ENCODE peak calls at places on chromosomes 3 and 15, in four cellular contexts. U, Q, I and K are unnamed samples.

GRCh38 chr15:79595995-79596622 is 164.0 kb downstream of the MINAR1 start:
- DNase-seq in U (no peak), Q (peak), I (no peak), K (peak)

GRCh38 chr15:74873756-74874424 is 725 bp upstream of the SCAMP2 start:
- DNase-seq in U (no peak), Q (no peak), I (no peak), K (peak)

GRCh38 chr3:123476967-123477750 is 28.3 kb upstream of the ADCY5 start:
- DNase-seq in U (no peak), Q (no peak), I (no peak), K (no peak)

GRCh38 chr3:195921334-195921771 is 13.0 kb upstream of the TNK2 start:
- DNase-seq in U (no peak), Q (no peak), I (no peak), K (no peak)

GRCh38 chr3:30708472-30708871 is 102.1 kb downstream of the TGFBR2 start:
- DNase-seq in U (no peak), Q (no peak), I (no peak), K (no peak)

GRCh38 chr15:39287322-39288195 is 293.3 kb upstream of the THBS1 start:
- DNase-seq in U (no peak), Q (no peak), I (no peak), K (no peak)

GRCh38 chr15:92665100-92665555 is 9.6 kb upstream of the FAM174B start:
- DNase-seq in U (no peak), Q (no peak), I (no peak), K (no peak)

GRCh38 chr3:14513566-14514322 is 26.4 kb downstream of the GRIP2 start:
- DNase-seq in U (no peak), Q (no peak), I (no peak), K (no peak)

GRCh38 chr15:73727330-73728018 is 25.7 kb downstream of the INSYN1 start:
- DNase-seq in U (no peak), Q (no peak), I (no peak), K (no peak)

GRCh38 chr15:85579011-85579701 is 198.8 kb downstream of the AKAP13 start:
- DNase-seq in U (no peak), Q (no peak), I (no peak), K (no peak)

GRCh38 chr15:85582076-85582718 is 201.8 kb downstream of the AKAP13 start:
- DNase-seq in U (no peak), Q (peak), I (no peak), K (peak)

GRCh38 chr15:85581495-85581894 is 201.1 kb downstream of the AKAP13 start:
- DNase-seq in U (no peak), Q (no peak), I (no peak), K (peak)

GRCh38 chr15:85580914-85581313 is 200.5 kb downstream of the AKAP13 start:
- DNase-seq in U (no peak), Q (no peak), I (no peak), K (peak)

DNA sequence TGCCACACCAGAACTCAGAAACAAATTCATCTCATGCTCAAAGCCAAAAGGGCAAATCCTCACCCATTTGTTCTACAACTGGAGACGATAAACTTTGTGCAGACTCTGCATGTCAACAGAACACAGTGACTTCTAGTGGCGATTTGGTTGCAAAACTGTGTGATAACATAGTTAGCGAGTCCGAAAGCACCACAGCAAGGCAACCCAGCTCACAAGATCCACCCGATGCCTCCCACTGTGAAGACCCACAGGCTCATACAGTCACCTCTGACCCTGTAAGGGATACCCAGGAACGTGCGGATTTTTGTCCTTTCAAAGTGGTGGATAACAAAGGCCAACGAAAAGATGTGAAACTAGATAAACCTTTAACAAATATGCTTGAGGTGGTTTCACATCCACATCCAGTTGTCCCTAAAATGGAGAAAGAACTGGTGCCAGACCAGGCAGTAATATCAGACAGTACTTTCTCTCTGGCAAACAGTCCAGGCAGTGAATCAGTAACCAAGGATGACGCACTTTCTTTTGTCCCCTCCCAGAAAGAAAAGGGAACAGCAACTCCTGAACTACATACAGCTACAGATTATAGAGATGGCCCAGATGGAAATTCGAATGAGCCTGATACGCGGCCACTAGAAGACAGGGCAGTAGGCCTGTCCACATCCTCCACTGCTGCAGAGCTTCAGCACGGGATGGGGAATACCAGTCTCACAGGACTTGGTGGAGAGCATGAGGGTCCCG is 199.7 kb downstream of the AKAP13 start:
- DNase-seq in U (no peak), Q (peak), I (no peak), K (no peak)
- TF ChIP-seq CTCF in U (no peak), Q (peak), I (no peak), K (no peak)

DNA sequence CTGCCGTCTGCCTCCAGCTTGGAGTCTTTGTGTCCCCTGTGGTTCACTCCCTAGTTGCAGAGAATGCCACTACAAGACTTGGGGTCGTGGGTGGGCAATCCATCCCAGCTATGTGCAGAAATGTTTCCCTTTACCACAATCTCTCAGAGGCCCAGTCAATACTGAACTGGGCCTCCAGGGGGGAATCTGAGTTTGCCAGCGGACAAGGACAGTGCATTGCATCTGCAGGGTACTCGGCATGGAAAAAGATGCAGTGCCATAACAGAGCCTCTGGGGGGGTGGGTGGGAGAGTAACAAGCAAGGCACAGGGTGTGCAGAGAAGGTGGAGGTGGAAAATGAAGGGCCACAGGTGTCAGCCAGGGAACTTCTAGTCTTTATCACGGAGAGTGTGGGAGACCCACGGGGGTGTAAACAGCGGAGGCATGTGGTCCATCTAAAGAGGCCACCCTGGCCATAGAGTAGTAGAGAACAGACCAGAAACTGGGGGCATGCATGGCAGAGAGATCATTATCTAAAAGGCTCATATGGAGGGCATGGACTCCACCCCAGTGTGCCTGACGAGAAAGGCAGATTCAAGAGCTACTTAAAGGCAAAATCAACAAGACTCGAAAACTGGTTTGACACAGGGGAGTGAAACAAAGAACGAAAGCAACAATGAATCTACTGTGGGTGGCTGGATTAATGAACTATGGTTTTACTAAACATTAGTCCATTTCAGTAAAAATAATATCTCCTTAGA is 182.4 kb downstream of the ANXA2 start:
- DNase-seq in U (no peak), Q (no peak), I (no peak), K (no peak)
- TF ChIP-seq CTCF in U (no peak), Q (no peak), I (peak), K (no peak)

DNA sequence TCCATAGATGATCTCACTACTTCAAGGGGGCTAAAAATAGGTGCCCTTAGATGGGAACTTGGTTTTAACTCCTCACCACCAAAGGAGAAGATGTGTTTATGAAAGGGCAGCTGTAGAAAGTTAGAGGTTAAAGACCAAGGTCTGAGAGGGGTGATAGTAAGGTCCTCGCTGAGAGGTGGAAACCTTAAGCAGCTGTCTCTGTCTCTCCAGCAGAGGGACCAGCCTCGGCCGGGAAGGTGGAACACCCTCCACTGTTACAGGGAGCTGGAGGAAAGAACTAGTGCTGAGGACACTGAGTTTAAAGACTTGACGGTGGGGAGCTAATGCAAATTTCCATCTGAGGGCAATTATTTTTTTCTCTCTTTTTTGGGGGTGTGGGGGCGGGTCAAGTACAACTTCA is 8.9 kb upstream of the RLBP1 start:
- DNase-seq in U (no peak), Q (no peak), I (no peak), K (no peak)
- TF ChIP-seq CTCF in U (no peak), Q (no peak), I (no peak), K (no peak)

GRCh38 chr15:26102365-26102764 is 239.2 kb upstream of the ATP10A start:
- DNase-seq in U (no peak), Q (no peak), I (no peak), K (no peak)

GRCh38 chr15:26098801-26099200 is 235.7 kb upstream of the ATP10A start:
- DNase-seq in U (no peak), Q (no peak), I (no peak), K (no peak)

GRCh38 chr15:26095710-26096330 is 232.7 kb upstream of the ATP10A start:
- DNase-seq in U (no peak), Q (no peak), I (no peak), K (no peak)

GRCh38 chr15:26101443-26101842 is 238.3 kb upstream of the ATP10A start:
- DNase-seq in U (no peak), Q (no peak), I (no peak), K (no peak)

DNA sequence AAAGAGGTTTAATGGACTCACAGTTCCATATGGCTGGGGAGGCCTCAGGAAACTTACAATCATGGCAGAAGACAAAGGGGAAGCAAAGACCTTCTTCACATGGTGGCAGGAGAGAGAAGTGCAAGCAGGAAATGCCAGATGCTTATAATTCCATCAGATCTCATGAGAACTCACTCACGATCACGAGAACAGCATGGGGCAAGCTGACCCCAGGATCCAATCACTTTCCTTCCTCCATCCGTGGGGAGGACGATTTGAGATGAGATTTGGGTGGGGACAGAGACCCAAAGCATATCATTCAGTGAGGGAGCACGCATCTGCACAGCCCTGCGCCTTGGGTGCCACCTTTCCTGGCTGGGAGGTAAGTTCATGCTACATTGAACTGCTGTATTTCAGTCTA is 234.1 kb upstream of the ATP10A start:
- DNase-seq in U (no peak), Q (no peak), I (no peak), K (no peak)
- TF ChIP-seq CTCF in U (no peak), Q (no peak), I (no peak), K (no peak)

GRCh38 chr3:127092776-127093175 is 100.2 kb upstream of the PRR23E start:
- DNase-seq in U (no peak), Q (no peak), I (no peak), K (no peak)
- TF ChIP-seq CTCF in U (no peak), Q (no peak), I (no peak), K (no peak)

GRCh38 chr3:60536420-60536819 is 714.8 kb downstream of the FHIT start:
- DNase-seq in U (no peak), Q (peak), I (no peak), K (no peak)
- TF ChIP-seq CTCF in U (no peak), Q (no peak), I (no peak), K (no peak)

GRCh38 chr3:180018588-180018987 is 18.1 kb downstream of the PEX5L start:
- DNase-seq in U (no peak), Q (peak), I (no peak), K (no peak)
- TF ChIP-seq CTCF in U (no peak), Q (peak), I (no peak), K (no peak)

GRCh38 chr15:45373961-45374360 is 4.4 kb downstream of the GATM start:
- DNase-seq in U (no peak), Q (no peak), I (no peak), K (no peak)

GRCh38 chr15:45376300-45376928 is 1.9 kb downstream of the GATM start:
- DNase-seq in U (no peak), Q (no peak), I (no peak), K (peak)

GRCh38 chr15:45375836-45376235 is 2.5 kb downstream of the GATM start:
- DNase-seq in U (no peak), Q (no peak), I (no peak), K (no peak)

GRCh38 chr15:45371546-45371945 is 6.8 kb downstream of the GATM start:
- DNase-seq in U (no peak), Q (no peak), I (no peak), K (no peak)

GRCh38 chr15:45372032-45372995 is 6.0 kb downstream of the GATM start:
- DNase-seq in U (no peak), Q (no peak), I (no peak), K (no peak)
- TF ChIP-seq CTCF in U (no peak), Q (no peak), I (peak), K (no peak)

GRCh38 chr3:96012941-96013340 is 801.5 kb upstream of the EPHA6 start:
- DNase-seq in U (no peak), Q (no peak), I (no peak), K (no peak)

DNA sequence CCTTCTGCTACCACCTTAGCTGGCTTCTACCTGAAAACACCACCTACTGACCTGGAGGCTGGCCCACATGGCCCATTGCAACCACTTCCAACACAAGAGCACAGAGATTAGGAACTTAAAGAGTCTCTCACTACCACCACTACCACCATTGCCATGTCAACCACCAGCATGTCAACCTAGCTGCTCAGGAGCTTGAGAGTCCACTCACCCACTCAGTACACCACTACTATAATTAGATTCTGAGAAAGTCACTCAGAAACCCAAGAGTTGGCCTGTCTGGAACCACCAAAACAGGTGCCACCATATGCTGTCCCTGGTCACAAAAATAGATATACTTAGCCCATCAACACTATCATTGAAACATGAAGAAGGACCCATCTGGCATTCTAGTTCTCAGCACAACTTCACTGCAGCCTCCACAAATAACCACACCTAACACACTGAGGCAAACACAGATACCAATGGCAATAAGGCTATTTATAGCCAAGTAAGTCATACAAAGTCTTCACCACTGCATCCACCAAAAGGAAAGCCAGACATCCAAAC is 806.7 kb upstream of the EPHA6 start:
- DNase-seq in U (no peak), Q (no peak), I (no peak), K (no peak)
- TF ChIP-seq CTCF in U (no peak), Q (no peak), I (no peak), K (no peak)